ENCODE peak calls at places on chromosomes 16 and 17, in nine cellular contexts. I is T47D; N is AG20443; Q is glutamatergic neuron; P is fibroblast of lung; F is ovary; R is epithelial cell of esophagus; V is T-cell; K is stimulated activated CD8-positive, alpha-beta memory T cell treated with anti-CD3 and anti-CD28 coated beads, Interleukin-12 subunit alpha, Interleukin-12 subunit beta, amount 100 ng/mL, for 1 hour. H is an unnamed sample.

GRCh38 chr17:55482591-55483389 is 28.5 kb downstream of the SMIM36 start:
- DNase-seq in P (no peak), Q (no peak), N (no peak), F (no peak), V (no peak), K (no peak), I (no peak), R (no peak), H (no peak)

GRCh38 chr16:414395-415169 is 10.9 kb upstream of the RAB11FIP3 start:
- DNase-seq in I (peak), V (no peak), R (peak), N (peak), Q (no peak), K (no peak), P (no peak), F (no peak), H (no peak)

GRCh38 chr17:77344038-77344437 is 203.3 kb downstream of the SEC14L1 start:
- DNase-seq in N (no peak), Q (no peak), P (no peak), K (no peak), R (no peak), V (no peak), F (no peak), I (no peak), H (no peak)

GRCh38 chr16:79437764-79438728 is 162.5 kb downstream of the MAF start:
- DNase-seq in Q (no peak), R (peak), P (peak), V (no peak), I (no peak), F (peak), K (no peak), N (no peak), H (no peak)

GRCh38 chr16:86964846-86965245 is 352.3 kb downstream of the C16orf95 start:
- DNase-seq in I (no peak), K (no peak), R (no peak), V (no peak), N (no peak), P (no peak), Q (no peak), F (no peak), H (no peak)

GRCh38 chr17:8475227-8475626 is 39.5 kb downstream of the NDEL1 start:
- DNase-seq in I (no peak), R (no peak), K (no peak), P (no peak), Q (no peak), F (no peak), N (no peak), V (no peak), H (no peak)

GRCh38 chr17:14143678-14144077 is 74.4 kb downstream of the COX10 start:
- DNase-seq in V (no peak), N (no peak), I (no peak), R (peak), F (no peak), Q (no peak), K (no peak), P (peak), H (no peak)

GRCh38 chr17:55965051-55965450 is 188.2 kb upstream of the ANKFN1 start:
- DNase-seq in R (no peak), P (no peak), F (no peak), K (no peak), I (no peak), Q (no peak), N (no peak), V (no peak), H (no peak)

GRCh38 chr17:77821114-77821513 is 137.4 kb upstream of the TNRC6C start:
- DNase-seq in R (no peak), Q (no peak), P (no peak), K (no peak), V (no peak), F (no peak), I (peak), N (no peak), H (no peak)

GRCh38 chr16:88298882-88299745 is 83.6 kb upstream of the ZNF469 start:
- DNase-seq in F (no peak), Q (no peak), K (no peak), P (peak), N (peak), R (peak), I (no peak), V (no peak), H (no peak)

GRCh38 chr17:70190959-70191805 is 21.9 kb downstream of the KCNJ2 start:
- DNase-seq in F (no peak), N (no peak), P (peak), Q (no peak), R (peak), V (no peak), K (no peak), I (no peak), H (no peak)

GRCh38 chr17:78240012-78240655 is 8.7 kb downstream of the TMEM235 start:
- DNase-seq in N (no peak), K (no peak), I (no peak), P (no peak), V (no peak), Q (no peak), R (no peak), F (no peak), H (no peak)

GRCh38 chr16:69404275-69404805 is 18.5 kb upstream of the TERF2 start:
- DNase-seq in V (no peak), Q (no peak), I (no peak), R (peak), P (peak), N (peak), K (no peak), F (no peak), H (peak)

GRCh38 chr17:53142890-53143289 is 679.8 kb upstream of the KIF2B start:
- DNase-seq in P (no peak), I (peak), V (no peak), K (no peak), N (no peak), Q (no peak), F (no peak), R (no peak), H (no peak)

GRCh38 chr16:77736879-77737278 is 14.6 kb downstream of the NUDT7 start:
- DNase-seq in V (no peak), N (no peak), R (no peak), P (no peak), F (no peak), Q (no peak), K (no peak), I (no peak), H (no peak)

GRCh38 chr17:44522883-44523671 is 19.9 kb upstream of the GPATCH8 start:
- DNase-seq in V (peak), N (peak), R (peak), P (peak), Q (peak), K (peak), F (no peak), I (peak), H (peak)

GRCh38 chr16:19913306-19913717 is 28.7 kb upstream of the GPRC5B start:
- DNase-seq in K (no peak), P (no peak), Q (no peak), N (no peak), V (no peak), F (no peak), R (no peak), I (no peak), H (no peak)

GRCh38 chr17:38598536-38598935 is 7.2 kb downstream of the SRCIN1 start:
- DNase-seq in I (peak), R (peak), N (peak), Q (peak), P (peak), V (no peak), K (no peak), F (no peak), H (no peak)

GRCh38 chr17:43219001-43219400 is 7.3 kb downstream of the TMEM106A start:
- DNase-seq in I (no peak), P (no peak), Q (no peak), N (no peak), R (no peak), F (no peak), K (no peak), V (no peak), H (no peak)

GRCh38 chr17:77718669-77718961 is 239.9 kb upstream of the TNRC6C start:
- DNase-seq in N (no peak), P (no peak), R (no peak), K (no peak), I (no peak), F (no peak), Q (no peak), V (no peak), H (peak)

GRCh38 chr17:81365148-81365600 is 30.1 kb upstream of the BAHCC1 start:
- DNase-seq in N (peak), I (peak), R (peak), P (peak), F (peak), V (no peak), K (no peak), Q (no peak), H (peak)

GRCh38 chr16:28824548-28824973 is 1.8 kb downstream of the ATXN2L start:
- DNase-seq in F (no peak), Q (no peak), I (no peak), V (no peak), R (no peak), N (no peak), P (no peak), K (no peak), H (no peak)

GRCh38 chr17:2814499-2815341 is 18.5 kb downstream of the RAP1GAP2 start:
- DNase-seq in R (no peak), K (peak), I (no peak), V (peak), P (peak), Q (no peak), N (no peak), F (no peak), H (no peak)

GRCh38 chr16:14284930-14285541 is 213.9 kb downstream of the MRTFB start:
- DNase-seq in P (no peak), F (no peak), N (peak), R (peak), K (no peak), V (no peak), Q (peak), I (peak), H (no peak)

GRCh38 chr16:4415538-4416199 is 727 bp downstream of the CORO7 start:
- DNase-seq in P (peak), I (no peak), Q (peak), F (peak), R (peak), V (peak), N (peak), K (peak), H (no peak)

GRCh38 chr17:47896672-47897490 is 845 bp downstream of the SP2 start:
- DNase-seq in Q (no peak), R (peak), N (no peak), F (no peak), V (peak), P (peak), I (peak), K (no peak), H (no peak)

GRCh38 chr17:81346908-81347349 is 48.3 kb upstream of the BAHCC1 start:
- DNase-seq in F (peak), N (no peak), V (no peak), R (no peak), P (no peak), K (no peak), Q (no peak), I (no peak), H (no peak)

GRCh38 chr16:23509763-23510153 is 536 bp downstream of the GGA2 start:
- DNase-seq in F (no peak), Q (no peak), V (peak), P (peak), K (no peak), I (peak), R (peak), N (no peak), H (no peak)

GRCh38 chr17:63785556-63785955 is 11.6 kb downstream of the DDX42 start:
- DNase-seq in F (no peak), R (peak), V (no peak), N (peak), K (no peak), I (no peak), P (peak), Q (no peak), H (no peak)

GRCh38 chr17:76512366-76513305 is 11.4 kb upstream of the RHBDF2 start:
- DNase-seq in V (no peak), K (no peak), F (no peak), Q (no peak), P (no peak), R (no peak), I (no peak), N (no peak), H (no peak)

GRCh38 chr16:4477966-4478365 is 1.8 kb downstream of the HMOX2 start:
- DNase-seq in I (peak), N (no peak), K (no peak), R (peak), V (no peak), P (peak), Q (no peak), F (no peak), H (no peak)

GRCh38 chr16:4140652-4141051 is 24.4 kb upstream of the ADCY9 start:
- DNase-seq in I (peak), R (peak), P (peak), V (no peak), Q (no peak), F (no peak), N (no peak), K (no peak), H (no peak)

GRCh38 chr16:71761097-71761496 is 36.6 kb upstream of the PHLPP2 start:
- DNase-seq in I (no peak), N (no peak), R (no peak), K (no peak), Q (no peak), P (no peak), F (no peak), V (no peak), H (no peak)

GRCh38 chr17:50363217-50364060 is 9.5 kb downstream of the MRPL27 start:
- DNase-seq in K (no peak), R (no peak), F (no peak), N (peak), V (no peak), Q (no peak), P (peak), I (no peak), H (no peak)

GRCh38 chr17:49699967-49700575 is 7.7 kb downstream of the SLC35B1 start:
- DNase-seq in K (no peak), F (no peak), R (no peak), P (no peak), I (no peak), N (no peak), V (no peak), Q (peak), H (no peak)

GRCh38 chr16:48481772-48482171 is 96.6 kb upstream of the SIAH1 start:
- DNase-seq in I (no peak), V (no peak), P (no peak), N (no peak), K (no peak), Q (no peak), R (no peak), F (no peak), H (no peak)

GRCh38 chr16:35258381-35258780 is 1799.0 kb downstream of the TP53TG3F start:
- DNase-seq in R (no peak), P (no peak), F (no peak), V (no peak), K (no peak), I (no peak), Q (no peak), N (no peak), H (no peak)